ENCODE peak calls at places on chromosomes 5 and 9, in six cellular contexts. I is A549, T is colonic mucosa, F is spleen, Q is tibial artery, B is HL-60. G is an unnamed sample.

GRCh38 chr5:71809446-71809845 is 90.4 kb downstream of the CARTPT start:
- DNase-seq in I (no peak), T (no peak), F (no peak), Q (no peak), B (no peak), G (no peak)

GRCh38 chr9:36868591-36869282 is 165.3 kb downstream of the PAX5 start:
- DNase-seq in I (no peak), T (no peak), F (peak; percentile 41), Q (no peak), B (no peak), G (no peak)

GRCh38 chr9:84711398-84711777 is 41.9 kb downstream of the NTRK2 start:
- DNase-seq in I (no peak), T (no peak), F (no peak), Q (no peak), B (no peak), G (no peak)

GRCh38 chr5:144944936-144945335 is 774.3 kb downstream of the KCTD16 start:
- DNase-seq in I (no peak), T (no peak), F (no peak), Q (no peak), B (no peak), G (no peak)

GRCh38 chr9:15856591-15856990 is 303.7 kb downstream of the CCDC171 start:
- DNase-seq in I (no peak), T (no peak), F (no peak), Q (no peak), B (no peak), G (no peak)

GRCh38 chr5:141494761-141495455 is 6.0 kb downstream of the PCDHGC5 start:
- DNase-seq in I (no peak), T (no peak), F (no peak), Q (no peak), B (no peak), G (no peak)

GRCh38 chr9:86434039-86434726 is 80.0 kb upstream of the TUT7 start:
- DNase-seq in I (peak; percentile 47), T (no peak), F (no peak), Q (peak; percentile 59), B (peak; percentile 18), G (peak; percentile 66)

GRCh38 chr9:95206143-95206542 is 111.4 kb downstream of the FANCC start:
- DNase-seq in I (no peak), T (no peak), F (no peak), Q (no peak), B (no peak), G (no peak)

GRCh38 chr5:169222934-169223594 is 77.9 kb downstream of the SLIT3 start:
- DNase-seq in I (no peak), T (no peak), F (no peak), Q (no peak), B (no peak), G (no peak)

GRCh38 chr9:112396416-112396815 is 16.5 kb downstream of the HSDL2 start:
- DNase-seq in I (no peak), T (no peak), F (no peak), Q (no peak), B (peak; percentile 26), G (no peak)

GRCh38 chr5:163094492-163095180 is 342.8 kb upstream of the CCNG1 start:
- DNase-seq in I (no peak), T (no peak), F (no peak), Q (no peak), B (no peak), G (no peak)

GRCh38 chr9:117746263-117746662 is 42.1 kb downstream of the TLR4 start:
- DNase-seq in I (no peak), T (no peak), F (no peak), Q (no peak), B (no peak), G (no peak)

GRCh38 chr9:112604790-112605189 is 113.1 kb downstream of the INIP start:
- DNase-seq in I (no peak), T (no peak), F (no peak), Q (no peak), B (no peak), G (no peak)

GRCh38 chr9:137182836-137183235 is 5.5 kb downstream of the ANAPC2 start:
- DNase-seq in I (no peak), T (no peak), F (no peak), Q (no peak), B (no peak), G (no peak)

GRCh38 chr9:137185921-137186320 is 2.4 kb downstream of the ANAPC2 start:
- DNase-seq in I (no peak), T (no peak), F (no peak), Q (no peak), B (no peak), G (no peak)

GRCh38 chr9:137186385-137186784 is 2.0 kb downstream of the ANAPC2 start:
- DNase-seq in I (no peak), T (no peak), F (no peak), Q (no peak), B (no peak), G (no peak)

GRCh38 chr9:137183980-137184595 is 4.3 kb downstream of the ANAPC2 start:
- DNase-seq in I (no peak), T (no peak), F (no peak), Q (no peak), B (no peak), G (no peak)

DNA sequence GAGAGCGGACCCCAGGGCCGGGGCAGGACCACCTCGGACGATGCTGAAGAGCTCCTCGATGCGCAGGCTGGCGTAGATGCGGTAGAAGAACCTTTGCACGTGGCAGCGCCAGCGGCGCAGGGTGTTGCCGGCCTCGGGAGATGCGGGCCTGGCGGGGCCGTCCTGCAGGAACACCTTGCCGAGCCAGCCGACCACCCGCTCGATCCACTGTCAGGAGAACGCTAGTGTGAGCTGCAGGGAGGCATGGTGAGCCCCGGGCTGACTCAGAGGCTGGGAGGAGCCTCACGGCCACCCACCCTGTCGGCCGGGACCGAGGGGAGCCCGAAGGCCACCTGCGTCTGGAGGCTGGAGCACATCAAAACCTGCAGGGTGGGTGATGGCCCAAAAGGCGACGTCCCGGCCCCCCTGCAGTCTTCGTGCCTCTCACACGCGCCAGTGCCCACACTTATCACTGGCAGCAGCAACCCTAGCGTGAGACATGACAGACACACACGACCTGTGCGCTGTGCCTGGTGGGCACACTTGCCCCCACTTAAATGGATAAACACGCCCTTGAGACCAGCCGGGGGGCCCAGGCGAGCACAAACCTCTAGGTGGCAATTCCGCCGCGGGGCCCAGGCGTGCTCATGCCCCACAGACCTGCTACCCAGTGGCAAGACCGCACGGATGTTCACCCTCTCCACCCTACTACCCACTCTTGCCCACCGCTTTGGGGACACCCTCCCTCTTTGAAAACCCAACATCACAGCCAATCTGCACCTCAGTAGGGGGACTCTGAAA is 3.3 kb downstream of the ANAPC2 start:
- DNase-seq in I (no peak), T (no peak), F (no peak), Q (no peak), B (no peak), G (no peak)
- H3K27ac ChIP-seq in I (no peak overlapping the region), T (no peak overlapping the region), F (no peak overlapping the region), Q (no peak overlapping the region), B (no peak overlapping the region), G (no peak overlapping the region)

GRCh38 chr9:127712851-127713250 is 2.6 kb downstream of the PTRH1 start:
- DNase-seq in I (no peak), T (no peak), F (no peak), Q (no peak), B (no peak), G (no peak)

GRCh38 chr9:127711226-127711701 is 4.2 kb downstream of the PTRH1 start:
- DNase-seq in I (no peak), T (no peak), F (no peak), Q (no peak), B (peak; percentile 75), G (no peak)

GRCh38 chr9:127711831-127712274 is 3.6 kb downstream of the PTRH1 start:
- DNase-seq in I (no peak), T (no peak), F (no peak), Q (no peak), B (peak; percentile 57), G (no peak)

GRCh38 chr9:127714020-127714835 is 1.2 kb downstream of the PTRH1 start:
- DNase-seq in I (no peak), T (no peak), F (peak; percentile 82), Q (no peak), B (no peak), G (no peak)

DNA sequence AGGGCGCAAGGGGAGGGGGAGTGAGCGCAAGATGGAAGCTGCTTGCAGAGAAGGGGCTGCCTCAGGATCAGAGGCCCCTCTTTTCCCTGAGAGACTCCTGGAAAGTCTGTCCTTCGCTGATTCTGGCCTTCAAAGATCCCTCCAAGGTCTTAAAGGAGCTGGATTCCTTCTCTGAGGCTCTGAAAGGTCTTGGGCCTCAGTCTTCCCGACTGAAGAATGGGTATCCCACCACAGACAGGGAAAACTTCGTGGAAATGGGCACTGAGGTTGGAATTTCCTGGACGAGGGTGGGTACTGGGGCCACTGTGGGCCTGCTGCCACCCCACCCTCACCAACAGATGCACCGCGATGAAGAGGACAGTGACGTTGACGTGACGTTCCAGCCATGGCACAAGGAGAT is 3.1 kb downstream of the PTRH1 start:
- DNase-seq in I (no peak), T (no peak), F (no peak), Q (no peak), B (no peak), G (no peak)
- H3K27ac ChIP-seq in I (no peak overlapping the region), T (no peak overlapping the region), F (no peak overlapping the region), Q (no peak overlapping the region), B (no peak overlapping the region), G (no peak overlapping the region)

DNA sequence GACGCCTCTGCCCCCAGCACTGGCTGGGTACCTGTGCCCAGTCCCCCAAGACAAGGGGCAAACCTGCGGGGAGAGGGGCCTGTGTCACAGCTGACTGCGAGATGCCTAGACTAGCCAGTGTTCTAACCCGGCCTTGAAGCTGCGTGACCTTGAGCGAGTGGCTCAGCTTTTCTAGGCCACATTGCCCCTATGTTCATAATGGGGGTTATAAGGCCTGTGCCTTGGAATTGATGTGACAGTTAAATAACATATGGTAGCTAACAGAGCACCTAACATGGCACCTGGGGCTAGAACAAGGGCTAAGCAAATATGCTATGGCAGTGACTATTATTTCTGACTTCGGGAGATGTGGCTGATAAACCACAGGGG is 22.8 kb upstream of the COL27A1 start:
- DNase-seq in I (no peak), T (no peak), F (no peak), Q (no peak), B (no peak), G (no peak)
- H3K27ac ChIP-seq in I (no peak overlapping the region), T (no peak overlapping the region), F (no peak overlapping the region), Q (no peak overlapping the region), B (no peak overlapping the region), G (no peak overlapping the region)

GRCh38 chr9:115614326-115614725 is 496.4 kb upstream of the TNC start:
- DNase-seq in I (no peak), T (no peak), F (no peak), Q (no peak), B (no peak), G (no peak)

GRCh38 chr9:115615821-115616665 is 498.1 kb upstream of the TNC start:
- DNase-seq in I (peak; percentile 79), T (no peak), F (no peak), Q (no peak), B (no peak), G (no peak)

GRCh38 chr9:115616666-115617239 is 498.8 kb upstream of the TNC start:
- DNase-seq in I (no peak), T (no peak), F (no peak), Q (no peak), B (no peak), G (no peak)

DNA sequence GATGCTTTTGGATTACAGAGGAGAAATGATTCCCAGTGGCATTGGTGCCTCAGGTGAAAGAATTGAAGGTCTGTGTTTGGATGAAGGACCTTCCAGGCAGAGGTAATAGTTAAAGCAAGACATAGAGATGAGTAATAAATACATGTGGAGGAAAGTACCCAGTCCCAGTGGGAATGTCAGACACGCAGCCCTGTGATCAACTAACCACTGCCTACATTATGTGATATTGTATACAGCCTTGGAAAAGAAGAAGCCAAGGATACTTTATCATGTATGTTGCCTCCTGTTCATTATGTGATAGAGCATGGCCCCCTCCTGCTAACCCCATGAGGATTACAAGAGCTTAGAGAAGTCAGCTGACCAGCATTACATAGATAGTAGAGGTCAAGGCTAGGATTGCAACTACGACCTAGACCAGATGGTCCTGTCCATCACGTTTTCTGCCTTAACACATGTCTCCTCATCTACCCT is 497.0 kb upstream of the TNC start:
- DNase-seq in I (no peak), T (no peak), F (no peak), Q (no peak), B (no peak), G (no peak)
- H3K27ac ChIP-seq in I (peak overlapping the region; percentile 84), T (no peak overlapping the region), F (no peak overlapping the region), Q (no peak overlapping the region), B (no peak overlapping the region), G (no peak overlapping the region)